ENCODE peak calls at places on chromosomes 2 and 18, in four cellular contexts. A, C, G and Q are unnamed samples.

GRCh38 chr18:58051765-58052460 is 7.9 kb downstream of the NEDD4L start:
- DNase-seq in A (no peak), C (peak; percentile 21), G (no peak), Q (no peak)

GRCh38 chr2:16207151-16207550 is 266.8 kb downstream of the MYCN start:
- DNase-seq in A (no peak), C (no peak), G (no peak), Q (no peak)

GRCh38 chr2:239502430-239503221 is 101.8 kb upstream of the HDAC4 start:
- DNase-seq in A (no peak), C (no peak), G (no peak), Q (no peak)

GRCh38 chr2:27773959-27774358 is 2.4 kb downstream of the MRPL33 start:
- DNase-seq in A (no peak), C (no peak), G (no peak), Q (no peak)

GRCh38 chr2:27088644-27089043 is 2.1 kb downstream of the KHK start:
- DNase-seq in A (no peak), C (no peak), G (no peak), Q (no peak)

GRCh38 chr2:240868286-240869108 is at the start of gene AGXT:
- DNase-seq in A (no peak), C (no peak), G (no peak), Q (peak; percentile 17)

GRCh38 chr18:72261562-72261961 is 282.6 kb downstream of the CBLN2 start:
- DNase-seq in A (no peak), C (no peak), G (no peak), Q (no peak)

GRCh38 chr18:42298744-42299685 is 344.0 kb downstream of the PIK3C3 start:
- DNase-seq in A (peak; percentile 86), C (peak; percentile 84), G (peak; percentile 65), Q (peak; percentile 65)

GRCh38 chr2:231223458-231223970 is 25.1 kb downstream of the ARMC9 start:
- DNase-seq in A (no peak), C (no peak), G (no peak), Q (no peak)

DNA sequence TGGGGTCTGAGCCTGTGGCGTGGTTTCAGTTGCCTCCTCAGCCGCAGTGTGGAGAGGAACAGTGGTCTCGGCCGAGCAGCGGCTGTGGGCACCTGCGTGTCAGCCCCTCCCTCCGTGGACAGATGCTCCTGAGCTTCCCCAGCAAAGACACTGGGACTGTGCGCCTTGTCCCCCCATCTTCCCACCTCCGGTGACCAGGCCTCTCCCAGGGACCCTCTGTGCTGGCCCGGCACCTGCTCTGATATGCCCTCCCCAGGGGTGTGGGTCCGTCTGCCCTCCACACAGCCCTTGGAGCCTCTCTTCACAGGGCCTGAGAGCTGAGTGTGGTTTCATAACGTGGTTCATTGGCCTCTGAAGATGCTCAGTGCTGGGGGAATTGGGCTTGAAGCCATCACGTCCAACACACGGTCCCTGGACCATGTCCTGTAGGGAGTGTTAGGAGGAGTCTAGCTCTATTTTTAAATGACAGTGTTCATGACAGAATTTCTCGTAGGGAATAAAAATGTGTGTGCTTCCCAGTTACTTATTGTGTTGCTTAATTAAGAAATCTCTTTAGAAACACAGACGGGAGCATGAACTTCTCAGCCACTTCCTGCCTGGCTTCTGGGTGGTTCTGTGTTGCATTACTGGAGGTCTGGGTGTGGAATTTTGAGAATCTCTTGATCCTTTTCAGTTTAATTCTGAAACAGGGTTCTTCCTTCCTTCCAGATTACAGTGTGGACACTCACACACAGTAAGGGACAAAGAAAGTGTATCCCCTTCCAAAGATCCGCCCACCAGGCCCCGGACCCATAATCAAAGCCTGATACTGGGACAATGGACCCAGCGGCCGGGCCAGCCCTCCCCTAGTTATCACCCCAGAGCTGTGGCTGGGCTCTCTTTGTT is 110.7 kb downstream of the NFATC1 start:
- DNase-seq in A (peak; percentile 70), C (no peak), G (peak; percentile 44), Q (peak; percentile 23)
- H3K4me3 ChIP-seq in A (no peak overlapping the region), C (no peak overlapping the region), G (no peak overlapping the region), Q (no peak overlapping the region)

GRCh38 chr2:201415149-201415548 is 36.1 kb downstream of the TRAK2 start:
- DNase-seq in A (no peak), C (no peak), G (no peak), Q (no peak)

GRCh38 chr2:201420442-201421113 is 30.7 kb downstream of the TRAK2 start:
- DNase-seq in A (no peak), C (peak; percentile 59), G (no peak), Q (peak; percentile 86)

GRCh38 chr2:201419986-201420385 is 31.3 kb downstream of the TRAK2 start:
- DNase-seq in A (no peak), C (no peak), G (no peak), Q (no peak)

GRCh38 chr2:201414099-201415023 is 36.9 kb downstream of the TRAK2 start:
- DNase-seq in A (no peak), C (no peak), G (no peak), Q (peak; percentile 74)

DNA sequence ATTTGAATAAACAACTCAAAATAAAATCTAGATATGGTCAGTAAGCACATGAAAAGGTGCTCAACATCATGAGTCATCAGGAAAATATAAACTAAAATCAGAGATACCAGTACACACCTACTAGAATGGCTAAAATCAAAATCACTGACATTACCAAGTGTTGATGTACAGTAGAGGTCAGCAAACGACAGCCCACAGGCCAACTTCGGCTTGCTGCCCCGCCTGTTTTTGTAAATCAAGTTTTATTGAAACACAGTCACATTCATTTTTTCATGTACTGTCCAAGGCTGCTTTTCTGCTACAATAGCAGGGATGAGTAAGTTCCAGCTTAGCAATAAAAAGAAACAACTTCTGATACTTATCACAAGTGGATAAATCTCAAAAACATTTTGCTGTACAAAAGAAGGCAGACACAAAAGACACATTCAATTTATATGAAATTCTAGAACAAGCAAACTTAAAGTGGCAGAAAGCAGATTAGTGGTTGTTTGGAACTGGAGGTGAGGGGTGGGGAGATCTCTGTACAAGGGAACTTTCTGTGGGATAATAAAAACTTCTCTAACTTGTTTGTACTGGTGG is 32.1 kb downstream of the TRAK2 start:
- DNase-seq in A (no peak), C (no peak), G (no peak), Q (no peak)
- TF ChIP-seq CTCF in A (no peak), C (no peak), G (peak; percentile 60), Q (no peak)

GRCh38 chr18:77101410-77102245 is 31.0 kb downstream of the MBP start:
- DNase-seq in A (no peak), C (peak; percentile 96), G (no peak), Q (peak; percentile 98)
- H3K4me3 ChIP-seq in A (no peak overlapping the region), C (peak overlapping the region; percentile 15), G (peak overlapping the region; percentile 6), Q (peak overlapping the region; percentile 20)

GRCh38 chr2:95001117-95001551 is 24.4 kb upstream of the MAL start:
- DNase-seq in A (no peak), C (no peak), G (peak; percentile 23), Q (no peak)

GRCh38 chr2:94996401-94997100 is 29.0 kb upstream of the MAL start:
- DNase-seq in A (no peak), C (no peak), G (peak; percentile 7), Q (no peak)

GRCh38 chr2:94995516-94995915 is 30.0 kb upstream of the MAL start:
- DNase-seq in A (no peak), C (no peak), G (peak; percentile 22), Q (no peak)

GRCh38 chr2:94999431-94999883 is 26.1 kb upstream of the MAL start:
- DNase-seq in A (no peak), C (no peak), G (peak; percentile 31), Q (no peak)

DNA sequence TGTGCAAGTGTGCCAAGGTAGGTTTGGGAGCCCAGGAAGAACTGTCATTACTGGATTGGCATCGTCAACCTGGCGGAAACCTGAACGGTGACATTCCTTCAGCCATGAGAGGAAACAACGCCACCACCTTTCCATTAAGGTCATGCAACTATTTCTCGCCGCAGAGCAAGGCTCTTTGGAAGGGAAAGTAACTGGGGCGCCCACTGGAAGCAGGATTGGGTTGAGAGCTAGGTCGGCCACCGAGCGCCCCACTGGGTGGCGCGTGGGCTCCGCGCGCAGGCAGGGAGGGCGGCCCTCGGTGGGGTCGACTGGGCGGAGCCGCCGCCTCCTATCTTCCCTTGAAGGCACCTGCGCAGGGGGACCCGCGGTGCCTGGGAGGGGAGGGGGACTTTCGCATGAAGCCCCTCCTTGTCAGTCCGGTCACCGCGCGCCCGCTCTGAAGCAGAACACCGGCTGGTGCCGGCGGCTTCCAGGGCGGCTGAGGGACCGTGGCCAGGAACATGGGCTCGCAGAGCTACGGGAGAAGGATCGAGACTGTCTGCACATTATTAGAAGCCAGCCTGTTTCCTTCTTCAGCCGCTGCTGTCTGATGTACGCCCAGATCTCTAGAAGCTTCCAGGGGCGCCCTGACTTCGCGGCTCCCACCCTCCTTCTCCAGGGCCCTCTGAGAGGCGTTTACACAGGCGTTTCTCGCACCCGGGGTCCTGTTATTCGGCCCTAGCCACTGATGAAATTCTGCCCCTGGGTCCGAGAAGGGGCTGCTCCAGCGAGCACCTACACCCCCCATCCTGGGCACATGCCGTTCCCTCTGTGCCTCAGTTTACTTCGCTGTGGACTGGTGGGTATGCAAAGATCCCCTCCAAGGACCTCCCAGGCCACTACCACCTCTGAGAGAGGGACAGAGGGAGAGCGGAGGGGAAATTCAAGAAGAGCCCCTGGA is 27.3 kb upstream of the MAL start:
- DNase-seq in A (no peak), C (no peak), G (peak; percentile 26), Q (no peak)
- TF ChIP-seq CTCF in A (no peak), C (no peak), G (no peak), Q (no peak)

GRCh38 chr2:224986479-224986878 is 55.8 kb downstream of the DOCK10 start:
- DNase-seq in A (no peak), C (no peak), G (no peak), Q (no peak)

GRCh38 chr2:224983719-224984388 is 58.4 kb downstream of the DOCK10 start:
- DNase-seq in A (no peak), C (no peak), G (no peak), Q (peak; percentile 29)

GRCh38 chr2:224982226-224982625 is 60.0 kb downstream of the DOCK10 start:
- DNase-seq in A (no peak), C (peak; percentile 29), G (no peak), Q (no peak)

GRCh38 chr2:224984641-224985040 is 57.6 kb downstream of the DOCK10 start:
- DNase-seq in A (no peak), C (no peak), G (no peak), Q (no peak)

DNA sequence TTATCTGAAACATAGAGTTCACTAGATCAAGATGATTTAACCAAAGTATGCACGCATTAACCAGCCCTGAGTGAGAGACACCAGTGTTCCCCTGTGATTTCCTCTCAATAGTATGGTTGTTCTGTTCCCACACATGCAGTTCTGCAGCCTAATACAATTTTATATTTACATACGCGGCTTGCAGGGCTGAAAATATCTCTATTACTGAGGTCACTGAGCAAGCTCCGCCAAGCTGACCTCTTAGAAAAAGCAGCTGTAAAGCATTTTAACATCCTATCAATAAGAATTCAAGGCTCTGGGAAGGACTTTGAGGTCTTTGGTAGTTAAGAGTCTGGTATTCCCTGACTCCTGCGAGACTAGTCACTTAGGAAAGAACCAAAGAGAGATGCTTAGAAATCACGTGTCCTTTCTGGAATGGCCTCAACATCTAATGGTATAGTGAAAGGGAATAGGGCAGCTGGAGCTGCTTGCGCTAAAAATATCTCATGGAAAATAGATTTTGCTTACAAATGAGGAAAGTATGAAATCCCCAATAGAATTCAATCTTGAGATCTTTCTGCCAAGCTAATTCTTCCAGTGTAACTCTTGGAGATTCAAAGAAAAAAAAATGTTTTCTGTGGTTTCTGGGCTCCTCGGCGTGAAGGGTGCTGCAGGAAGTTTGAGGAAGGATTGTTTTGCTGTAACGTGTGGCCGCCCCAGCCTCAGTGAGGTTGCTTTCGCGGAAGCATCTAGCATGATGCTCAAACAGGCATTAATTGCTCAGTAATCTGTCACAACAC is 59.2 kb downstream of the DOCK10 start:
- DNase-seq in A (no peak), C (peak; percentile 63), G (no peak), Q (peak; percentile 68)
- H3K4me3 ChIP-seq in A (no peak overlapping the region), C (peak overlapping the region; percentile 23), G (peak overlapping the region; percentile 15), Q (peak overlapping the region; percentile 45)